ENCODE peak calls at places on chromosomes 11 and 22, in five cellular contexts. One of them, this sample, is unnamed.
A peak's percentile ranks its signal among the peaks of the same experiment; 100 is the strongest.

GRCh38 chr11:125088576-125089455 is 22.6 kb downstream of the TMEM218 start:
- DNase-seq in CD8-positive, alpha-beta T cell: no peak
- DNase-seq in A172: no peak
- DNase-seq in dorsolateral prefrontal cortex: no peak
- DNase-seq in islet precursor cell: no peak
- DNase-seq in this sample: no peak

GRCh38 chr11:75969626-75970308 is 154.8 kb downstream of the UVRAG start:
- DNase-seq in CD8-positive, alpha-beta T cell: no peak
- DNase-seq in A172: no peak
- DNase-seq in dorsolateral prefrontal cortex: no peak
- DNase-seq in islet precursor cell: no peak
- DNase-seq in this sample: peak; percentile 6

GRCh38 chr11:118076754-118077281 is at the start of gene TMPRSS4:
- DNase-seq in CD8-positive, alpha-beta T cell: no peak
- DNase-seq in A172: no peak
- DNase-seq in dorsolateral prefrontal cortex: no peak
- DNase-seq in islet precursor cell: no peak
- DNase-seq in this sample: no peak

GRCh38 chr22:36811094-36811797 is 5.6 kb downstream of the PVALB start:
- DNase-seq in CD8-positive, alpha-beta T cell: no peak
- DNase-seq in A172: no peak
- DNase-seq in dorsolateral prefrontal cortex: no peak
- DNase-seq in islet precursor cell: no peak
- DNase-seq in this sample: no peak

GRCh38 chr22:36379593-36380361 is 8.0 kb downstream of the MYH9 start:
- DNase-seq in CD8-positive, alpha-beta T cell: peak; percentile 73
- DNase-seq in A172: peak; percentile 41
- DNase-seq in dorsolateral prefrontal cortex: no peak
- DNase-seq in islet precursor cell: peak; percentile 67
- DNase-seq in this sample: no peak

GRCh38 chr22:24514241-24515024 is 19.3 kb downstream of the UPB1 start:
- DNase-seq in CD8-positive, alpha-beta T cell: no peak
- DNase-seq in A172: no peak
- DNase-seq in dorsolateral prefrontal cortex: no peak
- DNase-seq in islet precursor cell: no peak
- DNase-seq in this sample: no peak

GRCh38 chr11:59097113-59097708 is 9.8 kb upstream of the FAM111B start:
- DNase-seq in CD8-positive, alpha-beta T cell: peak; percentile 65
- DNase-seq in A172: peak; percentile 40
- DNase-seq in dorsolateral prefrontal cortex: no peak
- DNase-seq in islet precursor cell: peak; percentile 70
- DNase-seq in this sample: peak; percentile 51

GRCh38 chr11:125062931-125063428 is at the start of gene SLC37A2:
- DNase-seq in CD8-positive, alpha-beta T cell: peak; percentile 51
- DNase-seq in A172: peak; percentile 37
- DNase-seq in dorsolateral prefrontal cortex: peak; percentile 16
- DNase-seq in islet precursor cell: peak; percentile 83
- DNase-seq in this sample: peak; percentile 84

This sample was measured in Daoy.